ENCODE peak calls at places on chromosomes 16 and 17, in eight cellular contexts. One of them, this sample, is unnamed.

GRCh38 chr16:67431077-67431804 is at the start of gene HSD11B2:
- DNase-seq in ascending aorta: no peak
- DNase-seq in kidney tubule cell: peak
- DNase-seq in iPS-NIHi11: peak
- DNase-seq in nephron progenitor cell: peak
- DNase-seq in stimulated activated CD4-positive, alpha-beta T cell treated with anti-CD3 and anti-CD28 coated beads, TNF-alpha, amount 100 ng/mL, for 1 hour: peak
- DNase-seq in pancreas: peak
- DNase-seq in DMS 273 treated with DMSO at 0.1 percent for 48 hours: no peak
- DNase-seq in this sample: peak

GRCh38 chr17:72425133-72425795 is 304.4 kb downstream of the SOX9 start:
- DNase-seq in ascending aorta: peak
- DNase-seq in kidney tubule cell: peak
- DNase-seq in iPS-NIHi11: no peak
- DNase-seq in nephron progenitor cell: no peak
- DNase-seq in stimulated activated CD4-positive, alpha-beta T cell treated with anti-CD3 and anti-CD28 coated beads, TNF-alpha, amount 100 ng/mL, for 1 hour: no peak
- DNase-seq in pancreas: no peak
- DNase-seq in DMS 273 treated with DMSO at 0.1 percent for 48 hours: no peak
- DNase-seq in this sample: no peak

GRCh38 chr16:57474671-57475661 is 11.3 kb downstream of the DOK4 start:
- DNase-seq in ascending aorta: peak
- DNase-seq in kidney tubule cell: no peak
- DNase-seq in iPS-NIHi11: no peak
- DNase-seq in nephron progenitor cell: no peak
- DNase-seq in stimulated activated CD4-positive, alpha-beta T cell treated with anti-CD3 and anti-CD28 coated beads, TNF-alpha, amount 100 ng/mL, for 1 hour: no peak
- DNase-seq in pancreas: no peak
- DNase-seq in DMS 273 treated with DMSO at 0.1 percent for 48 hours: no peak
- DNase-seq in this sample: no peak

GRCh38 chr17:76537578-76538280 is at the start of gene CYGB:
- DNase-seq in ascending aorta: no peak
- DNase-seq in kidney tubule cell: no peak
- DNase-seq in iPS-NIHi11: peak
- DNase-seq in nephron progenitor cell: peak
- DNase-seq in stimulated activated CD4-positive, alpha-beta T cell treated with anti-CD3 and anti-CD28 coated beads, TNF-alpha, amount 100 ng/mL, for 1 hour: no peak
- DNase-seq in pancreas: no peak
- DNase-seq in DMS 273 treated with DMSO at 0.1 percent for 48 hours: no peak
- DNase-seq in this sample: no peak

GRCh38 chr17:16909887-16910286 is 62.0 kb downstream of the TNFRSF13B start:
- DNase-seq in ascending aorta: peak
- DNase-seq in kidney tubule cell: no peak
- DNase-seq in iPS-NIHi11: no peak
- DNase-seq in nephron progenitor cell: no peak
- DNase-seq in stimulated activated CD4-positive, alpha-beta T cell treated with anti-CD3 and anti-CD28 coated beads, TNF-alpha, amount 100 ng/mL, for 1 hour: no peak
- DNase-seq in pancreas: no peak
- DNase-seq in DMS 273 treated with DMSO at 0.1 percent for 48 hours: no peak
- DNase-seq in this sample: no peak

GRCh38 chr17:10579270-10579669 is 29.8 kb upstream of the MYH2 start:
- DNase-seq in ascending aorta: no peak
- DNase-seq in kidney tubule cell: no peak
- DNase-seq in iPS-NIHi11: no peak
- DNase-seq in nephron progenitor cell: no peak
- DNase-seq in stimulated activated CD4-positive, alpha-beta T cell treated with anti-CD3 and anti-CD28 coated beads, TNF-alpha, amount 100 ng/mL, for 1 hour: no peak
- DNase-seq in pancreas: no peak
- DNase-seq in DMS 273 treated with DMSO at 0.1 percent for 48 hours: no peak
- DNase-seq in this sample: no peak

GRCh38 chr17:81403040-81403467 is 7.8 kb downstream of the BAHCC1 start:
- DNase-seq in ascending aorta: no peak
- DNase-seq in kidney tubule cell: no peak
- DNase-seq in iPS-NIHi11: no peak
- DNase-seq in nephron progenitor cell: no peak
- DNase-seq in stimulated activated CD4-positive, alpha-beta T cell treated with anti-CD3 and anti-CD28 coated beads, TNF-alpha, amount 100 ng/mL, for 1 hour: no peak
- DNase-seq in pancreas: no peak
- DNase-seq in DMS 273 treated with DMSO at 0.1 percent for 48 hours: no peak
- DNase-seq in this sample: no peak

GRCh38 chr16:555528-556478 is 4.4 kb upstream of the PRR35 start:
- DNase-seq in ascending aorta: no peak
- DNase-seq in kidney tubule cell: no peak
- DNase-seq in iPS-NIHi11: no peak
- DNase-seq in nephron progenitor cell: peak
- DNase-seq in stimulated activated CD4-positive, alpha-beta T cell treated with anti-CD3 and anti-CD28 coated beads, TNF-alpha, amount 100 ng/mL, for 1 hour: no peak
- DNase-seq in pancreas: no peak
- DNase-seq in DMS 273 treated with DMSO at 0.1 percent for 48 hours: no peak
- DNase-seq in this sample: no peak

GRCh38 chr16:27550582-27550920 is 607 bp downstream of the KATNIP start:
- DNase-seq in ascending aorta: no peak
- DNase-seq in kidney tubule cell: peak
- DNase-seq in iPS-NIHi11: no peak
- DNase-seq in nephron progenitor cell: no peak
- DNase-seq in stimulated activated CD4-positive, alpha-beta T cell treated with anti-CD3 and anti-CD28 coated beads, TNF-alpha, amount 100 ng/mL, for 1 hour: no peak
- DNase-seq in pancreas: no peak
- DNase-seq in DMS 273 treated with DMSO at 0.1 percent for 48 hours: no peak
- DNase-seq in this sample: no peak

GRCh38 chr17:76191891-76192290 is 48.4 kb downstream of the RNF157 start:
- DNase-seq in ascending aorta: no peak
- DNase-seq in kidney tubule cell: no peak
- DNase-seq in iPS-NIHi11: no peak
- DNase-seq in nephron progenitor cell: no peak
- DNase-seq in stimulated activated CD4-positive, alpha-beta T cell treated with anti-CD3 and anti-CD28 coated beads, TNF-alpha, amount 100 ng/mL, for 1 hour: no peak
- DNase-seq in pancreas: no peak
- DNase-seq in DMS 273 treated with DMSO at 0.1 percent for 48 hours: no peak
- DNase-seq in this sample: no peak

GRCh38 chr17:61874075-61874474 is 10.7 kb upstream of the BRIP1 start:
- DNase-seq in ascending aorta: no peak
- DNase-seq in kidney tubule cell: no peak
- DNase-seq in iPS-NIHi11: no peak
- DNase-seq in nephron progenitor cell: no peak
- DNase-seq in stimulated activated CD4-positive, alpha-beta T cell treated with anti-CD3 and anti-CD28 coated beads, TNF-alpha, amount 100 ng/mL, for 1 hour: no peak
- DNase-seq in pancreas: no peak
- DNase-seq in DMS 273 treated with DMSO at 0.1 percent for 48 hours: no peak
- DNase-seq in this sample: no peak

GRCh38 chr16:970379-970765 is 412 bp downstream of the LMF1 start:
- DNase-seq in ascending aorta: no peak
- DNase-seq in kidney tubule cell: no peak
- DNase-seq in iPS-NIHi11: peak
- DNase-seq in nephron progenitor cell: no peak
- DNase-seq in stimulated activated CD4-positive, alpha-beta T cell treated with anti-CD3 and anti-CD28 coated beads, TNF-alpha, amount 100 ng/mL, for 1 hour: no peak
- DNase-seq in pancreas: no peak
- DNase-seq in DMS 273 treated with DMSO at 0.1 percent for 48 hours: no peak
- DNase-seq in this sample: peak

GRCh38 chr17:27422601-27423000 is 33.6 kb upstream of the KSR1 start:
- DNase-seq in ascending aorta: no peak
- DNase-seq in kidney tubule cell: no peak
- DNase-seq in iPS-NIHi11: no peak
- DNase-seq in nephron progenitor cell: no peak
- DNase-seq in stimulated activated CD4-positive, alpha-beta T cell treated with anti-CD3 and anti-CD28 coated beads, TNF-alpha, amount 100 ng/mL, for 1 hour: no peak
- DNase-seq in pancreas: no peak
- DNase-seq in DMS 273 treated with DMSO at 0.1 percent for 48 hours: no peak
- DNase-seq in this sample: no peak

GRCh38 chr16:89330177-89330856 is 112.8 kb downstream of the ZNF778 start:
- DNase-seq in ascending aorta: no peak
- DNase-seq in kidney tubule cell: peak
- DNase-seq in iPS-NIHi11: peak
- DNase-seq in nephron progenitor cell: no peak
- DNase-seq in stimulated activated CD4-positive, alpha-beta T cell treated with anti-CD3 and anti-CD28 coated beads, TNF-alpha, amount 100 ng/mL, for 1 hour: no peak
- DNase-seq in pancreas: peak
- DNase-seq in DMS 273 treated with DMSO at 0.1 percent for 48 hours: no peak
- DNase-seq in this sample: no peak

GRCh38 chr16:65323655-65324237 is 201.9 kb upstream of the CDH11 start:
- DNase-seq in ascending aorta: no peak
- DNase-seq in kidney tubule cell: no peak
- DNase-seq in iPS-NIHi11: no peak
- DNase-seq in nephron progenitor cell: no peak
- DNase-seq in stimulated activated CD4-positive, alpha-beta T cell treated with anti-CD3 and anti-CD28 coated beads, TNF-alpha, amount 100 ng/mL, for 1 hour: no peak
- DNase-seq in pancreas: no peak
- DNase-seq in DMS 273 treated with DMSO at 0.1 percent for 48 hours: no peak
- DNase-seq in this sample: no peak

GRCh38 chr17:71438631-71439146 is 682.1 kb upstream of the SOX9 start:
- DNase-seq in ascending aorta: no peak
- DNase-seq in kidney tubule cell: peak
- DNase-seq in iPS-NIHi11: no peak
- DNase-seq in nephron progenitor cell: no peak
- DNase-seq in stimulated activated CD4-positive, alpha-beta T cell treated with anti-CD3 and anti-CD28 coated beads, TNF-alpha, amount 100 ng/mL, for 1 hour: no peak
- DNase-seq in pancreas: peak
- DNase-seq in DMS 273 treated with DMSO at 0.1 percent for 48 hours: no peak
- DNase-seq in this sample: no peak

GRCh38 chr16:48053346-48053745 is 102.4 kb downstream of the ABCC12 start:
- DNase-seq in ascending aorta: no peak
- DNase-seq in kidney tubule cell: peak
- DNase-seq in iPS-NIHi11: peak
- DNase-seq in nephron progenitor cell: peak
- DNase-seq in stimulated activated CD4-positive, alpha-beta T cell treated with anti-CD3 and anti-CD28 coated beads, TNF-alpha, amount 100 ng/mL, for 1 hour: no peak
- DNase-seq in pancreas: no peak
- DNase-seq in DMS 273 treated with DMSO at 0.1 percent for 48 hours: no peak
- DNase-seq in this sample: peak

GRCh38 chr16:24482681-24483202 is 56.6 kb upstream of the RBBP6 start:
- DNase-seq in ascending aorta: no peak
- DNase-seq in kidney tubule cell: no peak
- DNase-seq in iPS-NIHi11: peak
- DNase-seq in nephron progenitor cell: no peak
- DNase-seq in stimulated activated CD4-positive, alpha-beta T cell treated with anti-CD3 and anti-CD28 coated beads, TNF-alpha, amount 100 ng/mL, for 1 hour: no peak
- DNase-seq in pancreas: no peak
- DNase-seq in DMS 273 treated with DMSO at 0.1 percent for 48 hours: no peak
- DNase-seq in this sample: peak

GRCh38 chr16:75043175-75043937 is 44.5 kb downstream of the ZNRF1 start:
- DNase-seq in ascending aorta: no peak
- DNase-seq in kidney tubule cell: no peak
- DNase-seq in iPS-NIHi11: no peak
- DNase-seq in nephron progenitor cell: no peak
- DNase-seq in stimulated activated CD4-positive, alpha-beta T cell treated with anti-CD3 and anti-CD28 coated beads, TNF-alpha, amount 100 ng/mL, for 1 hour: no peak
- DNase-seq in pancreas: no peak
- DNase-seq in DMS 273 treated with DMSO at 0.1 percent for 48 hours: no peak
- DNase-seq in this sample: no peak

GRCh38 chr17:30021708-30022317 is 80.4 kb downstream of the EFCAB5 start:
- DNase-seq in ascending aorta: no peak
- DNase-seq in kidney tubule cell: peak
- DNase-seq in iPS-NIHi11: peak
- DNase-seq in nephron progenitor cell: peak
- DNase-seq in stimulated activated CD4-positive, alpha-beta T cell treated with anti-CD3 and anti-CD28 coated beads, TNF-alpha, amount 100 ng/mL, for 1 hour: no peak
- DNase-seq in pancreas: peak
- DNase-seq in DMS 273 treated with DMSO at 0.1 percent for 48 hours: peak
- DNase-seq in this sample: peak

GRCh38 chr17:67365762-67366192 is 600 bp downstream of the PSMD12 start:
- DNase-seq in ascending aorta: no peak
- DNase-seq in kidney tubule cell: peak
- DNase-seq in iPS-NIHi11: no peak
- DNase-seq in nephron progenitor cell: no peak
- DNase-seq in stimulated activated CD4-positive, alpha-beta T cell treated with anti-CD3 and anti-CD28 coated beads, TNF-alpha, amount 100 ng/mL, for 1 hour: no peak
- DNase-seq in pancreas: peak
- DNase-seq in DMS 273 treated with DMSO at 0.1 percent for 48 hours: no peak
- DNase-seq in this sample: no peak

GRCh38 chr17:45279898-45280297 is 18.0 kb upstream of the SPATA32 start:
- DNase-seq in ascending aorta: no peak
- DNase-seq in kidney tubule cell: no peak
- DNase-seq in iPS-NIHi11: no peak
- DNase-seq in nephron progenitor cell: no peak
- DNase-seq in stimulated activated CD4-positive, alpha-beta T cell treated with anti-CD3 and anti-CD28 coated beads, TNF-alpha, amount 100 ng/mL, for 1 hour: no peak
- DNase-seq in pancreas: no peak
- DNase-seq in DMS 273 treated with DMSO at 0.1 percent for 48 hours: no peak
- DNase-seq in this sample: no peak

GRCh38 chr17:29620271-29620670 is 2.4 kb downstream of the CORO6 start:
- DNase-seq in ascending aorta: no peak
- DNase-seq in kidney tubule cell: peak
- DNase-seq in iPS-NIHi11: peak
- DNase-seq in nephron progenitor cell: no peak
- DNase-seq in stimulated activated CD4-positive, alpha-beta T cell treated with anti-CD3 and anti-CD28 coated beads, TNF-alpha, amount 100 ng/mL, for 1 hour: no peak
- DNase-seq in pancreas: no peak
- DNase-seq in DMS 273 treated with DMSO at 0.1 percent for 48 hours: no peak
- DNase-seq in this sample: no peak

GRCh38 chr17:10843806-10844205 is 5.9 kb upstream of the PIRT start:
- DNase-seq in ascending aorta: no peak
- DNase-seq in kidney tubule cell: no peak
- DNase-seq in iPS-NIHi11: peak
- DNase-seq in nephron progenitor cell: no peak
- DNase-seq in stimulated activated CD4-positive, alpha-beta T cell treated with anti-CD3 and anti-CD28 coated beads, TNF-alpha, amount 100 ng/mL, for 1 hour: no peak
- DNase-seq in pancreas: no peak
- DNase-seq in DMS 273 treated with DMSO at 0.1 percent for 48 hours: no peak
- DNase-seq in this sample: no peak

GRCh38 chr17:6494239-6494941 is 50.1 kb downstream of the PIMREG start:
- DNase-seq in ascending aorta: no peak
- DNase-seq in kidney tubule cell: peak
- DNase-seq in iPS-NIHi11: no peak
- DNase-seq in nephron progenitor cell: no peak
- DNase-seq in stimulated activated CD4-positive, alpha-beta T cell treated with anti-CD3 and anti-CD28 coated beads, TNF-alpha, amount 100 ng/mL, for 1 hour: no peak
- DNase-seq in pancreas: no peak
- DNase-seq in DMS 273 treated with DMSO at 0.1 percent for 48 hours: no peak
- DNase-seq in this sample: no peak

GRCh38 chr17:83029571-83029970 is 49.8 kb upstream of the METRNL start:
- DNase-seq in ascending aorta: no peak
- DNase-seq in kidney tubule cell: no peak
- DNase-seq in iPS-NIHi11: no peak
- DNase-seq in nephron progenitor cell: no peak
- DNase-seq in stimulated activated CD4-positive, alpha-beta T cell treated with anti-CD3 and anti-CD28 coated beads, TNF-alpha, amount 100 ng/mL, for 1 hour: no peak
- DNase-seq in pancreas: no peak
- DNase-seq in DMS 273 treated with DMSO at 0.1 percent for 48 hours: no peak
- DNase-seq in this sample: no peak

GRCh38 chr16:81553814-81554675 is 109.4 kb downstream of the CMIP start:
- DNase-seq in ascending aorta: no peak
- DNase-seq in kidney tubule cell: no peak
- DNase-seq in iPS-NIHi11: no peak
- DNase-seq in nephron progenitor cell: no peak
- DNase-seq in stimulated activated CD4-positive, alpha-beta T cell treated with anti-CD3 and anti-CD28 coated beads, TNF-alpha, amount 100 ng/mL, for 1 hour: no peak
- DNase-seq in pancreas: no peak
- DNase-seq in DMS 273 treated with DMSO at 0.1 percent for 48 hours: no peak
- DNase-seq in this sample: no peak

GRCh38 chr16:305916-306315 is 23.0 kb downstream of the PDIA2 start:
- DNase-seq in ascending aorta: no peak
- DNase-seq in kidney tubule cell: no peak
- DNase-seq in iPS-NIHi11: no peak
- DNase-seq in nephron progenitor cell: no peak
- DNase-seq in stimulated activated CD4-positive, alpha-beta T cell treated with anti-CD3 and anti-CD28 coated beads, TNF-alpha, amount 100 ng/mL, for 1 hour: no peak
- DNase-seq in pancreas: no peak
- DNase-seq in DMS 273 treated with DMSO at 0.1 percent for 48 hours: no peak
- DNase-seq in this sample: no peak

GRCh38 chr17:82050152-82050760 is 1.4 kb downstream of the RFNG start:
- DNase-seq in ascending aorta: no peak
- DNase-seq in kidney tubule cell: no peak
- DNase-seq in iPS-NIHi11: no peak
- DNase-seq in nephron progenitor cell: no peak
- DNase-seq in stimulated activated CD4-positive, alpha-beta T cell treated with anti-CD3 and anti-CD28 coated beads, TNF-alpha, amount 100 ng/mL, for 1 hour: no peak
- DNase-seq in pancreas: peak
- DNase-seq in DMS 273 treated with DMSO at 0.1 percent for 48 hours: no peak
- DNase-seq in this sample: no peak

GRCh38 chr17:6940186-6940649 is 55.6 kb upstream of the ALOX12 start:
- DNase-seq in ascending aorta: no peak
- DNase-seq in kidney tubule cell: no peak
- DNase-seq in iPS-NIHi11: no peak
- DNase-seq in nephron progenitor cell: no peak
- DNase-seq in stimulated activated CD4-positive, alpha-beta T cell treated with anti-CD3 and anti-CD28 coated beads, TNF-alpha, amount 100 ng/mL, for 1 hour: no peak
- DNase-seq in pancreas: no peak
- DNase-seq in DMS 273 treated with DMSO at 0.1 percent for 48 hours: no peak
- DNase-seq in this sample: no peak